ENCODE peak calls at places on chromosome 11, in nine cellular contexts. C, F, I, D, U, O, G, N and J are unnamed samples.

GRCh38 chr11:88618716-88619462 is 281.4 kb upstream of the CTSC start:
- DNase-seq in C (no peak), F (no peak), I (no peak), D (no peak), U (no peak), O (no peak), G (no peak), N (no peak), J (no peak)

GRCh38 chr11:14358729-14359439 is at the start of gene RRAS2:
- DNase-seq in C (peak; percentile 65), F (peak; percentile 80), I (peak; percentile 65), D (peak; percentile 81), U (peak; percentile 70), O (peak; percentile 53), G (peak; percentile 91), N (no peak), J (peak; percentile 85)

GRCh38 chr11:33868646-33869461 is 23.0 kb downstream of the LMO2 start:
- DNase-seq in C (no peak), F (no peak), I (no peak), D (no peak), U (no peak), O (no peak), G (peak; percentile 76), N (no peak), J (no peak)

GRCh38 chr11:82750643-82751139 is 17.0 kb upstream of the FAM181B start:
- DNase-seq in C (peak; percentile 8), F (no peak), I (no peak), D (no peak), U (no peak), O (no peak), G (no peak), N (no peak), J (peak; percentile 27)

GRCh38 chr11:72812604-72812967 is 1.6 kb upstream of the ATG16L2 start:
- DNase-seq in C (no peak), F (no peak), I (no peak), D (no peak), U (no peak), O (no peak), G (no peak), N (no peak), J (no peak)

GRCh38 chr11:129620705-129621104 is 194.9 kb upstream of the TMEM45B start:
- DNase-seq in C (no peak), F (no peak), I (no peak), D (peak; percentile 41), U (no peak), O (no peak), G (no peak), N (no peak), J (peak; percentile 92)

GRCh38 chr11:117411736-117412135 is 84.1 kb downstream of the CEP164 start:
- DNase-seq in C (no peak), F (no peak), I (no peak), D (no peak), U (no peak), O (no peak), G (no peak), N (no peak), J (no peak)

GRCh38 chr11:8207080-8208000 is 38.5 kb upstream of the RIC3 start:
- DNase-seq in C (no peak), F (no peak), I (peak; percentile 22), D (no peak), U (peak; percentile 8), O (no peak), G (no peak), N (no peak), J (no peak)

GRCh38 chr11:68659158-68659921 is 25.0 kb upstream of the GAL start:
- DNase-seq in C (no peak), F (peak; percentile 66), I (peak; percentile 97), D (peak; percentile 100), U (peak; percentile 83), O (peak; percentile 98), G (peak; percentile 85), N (no peak), J (peak; percentile 72)

GRCh38 chr11:75344761-75345454 is 6.6 kb downstream of the ARRB1 start:
- DNase-seq in C (no peak), F (no peak), I (peak; percentile 74), D (no peak), U (no peak), O (no peak), G (no peak), N (no peak), J (no peak)

GRCh38 chr11:719214-720016 is 13.4 kb downstream of the EPS8L2 start:
- DNase-seq in C (no peak), F (no peak), I (no peak), D (no peak), U (no peak), O (no peak), G (no peak), N (no peak), J (no peak)

GRCh38 chr11:75004215-75004614 is 15.5 kb downstream of the NEU3 start:
- DNase-seq in C (no peak), F (no peak), I (no peak), D (no peak), U (no peak), O (no peak), G (no peak), N (no peak), J (no peak)

GRCh38 chr11:33893711-33894401 is 2.0 kb upstream of the LMO2 start:
- DNase-seq in C (peak; percentile 98), F (no peak), I (no peak), D (peak; percentile 8), U (no peak), O (peak; percentile 21), G (no peak), N (peak; percentile 92), J (no peak)

GRCh38 chr11:71164186-71164585 is 88.2 kb downstream of the SHANK2 start:
- DNase-seq in C (no peak), F (no peak), I (no peak), D (no peak), U (no peak), O (no peak), G (no peak), N (no peak), J (no peak)

GRCh38 chr11:86978756-86979608 is 23.8 kb upstream of the FZD4 start:
- DNase-seq in C (peak; percentile 64), F (no peak), I (peak; percentile 65), D (peak; percentile 82), U (peak; percentile 41), O (peak; percentile 57), G (no peak), N (no peak), J (peak; percentile 58)

GRCh38 chr11:2699185-2699530 is 636 bp downstream of the KCNQ1OT1 start:
- DNase-seq in C (peak; percentile 30), F (peak; percentile 20), I (peak; percentile 9), D (peak; percentile 19), U (no peak), O (no peak), G (peak; percentile 83), N (no peak), J (peak; percentile 27)

GRCh38 chr11:34250732-34251639 is 106.8 kb downstream of the ABTB2 start:
- DNase-seq in C (peak; percentile 73), F (peak; percentile 50), I (peak; percentile 7), D (peak; percentile 28), U (peak; percentile 23), O (peak; percentile 29), G (no peak), N (peak; percentile 51), J (peak; percentile 95)

GRCh38 chr11:64284962-64285884 is at the start of gene GPR137:
- DNase-seq in C (peak; percentile 84), F (peak; percentile 88), I (peak; percentile 56), D (peak; percentile 65), U (peak; percentile 58), O (peak; percentile 40), G (peak; percentile 95), N (peak; percentile 69), J (peak; percentile 79)

GRCh38 chr11:59615637-59616395 is at the start of gene OSBP:
- DNase-seq in C (peak; percentile 100), F (peak; percentile 99), I (peak; percentile 100), D (peak; percentile 100), U (peak; percentile 100), O (peak; percentile 100), G (peak; percentile 99), N (peak; percentile 99), J (peak; percentile 100)
- TF ChIP-seq CTCF in C (no peak), F (peak; percentile 32), I (peak; percentile 9), D (no peak), U (no peak), O (no peak), G (no peak), N (no peak), J (no peak)

GRCh38 chr11:78039919-78040671 is 17.0 kb upstream of the KCTD14 start:
- DNase-seq in C (peak; percentile 76), F (peak; percentile 67), I (peak; percentile 85), D (peak; percentile 82), U (peak; percentile 88), O (peak; percentile 75), G (peak; percentile 91), N (no peak), J (peak; percentile 86)
- H3K4me3 ChIP-seq in C (peak overlapping the region; percentile 14), F (peak overlapping the region; percentile 36), I (no peak overlapping the region), D (no peak overlapping the region), U (peak overlapping the region; percentile 26), O (peak overlapping the region; percentile 27), G (peak overlapping the region; percentile 56), N (no peak overlapping the region), J (no peak overlapping the region)

DNA sequence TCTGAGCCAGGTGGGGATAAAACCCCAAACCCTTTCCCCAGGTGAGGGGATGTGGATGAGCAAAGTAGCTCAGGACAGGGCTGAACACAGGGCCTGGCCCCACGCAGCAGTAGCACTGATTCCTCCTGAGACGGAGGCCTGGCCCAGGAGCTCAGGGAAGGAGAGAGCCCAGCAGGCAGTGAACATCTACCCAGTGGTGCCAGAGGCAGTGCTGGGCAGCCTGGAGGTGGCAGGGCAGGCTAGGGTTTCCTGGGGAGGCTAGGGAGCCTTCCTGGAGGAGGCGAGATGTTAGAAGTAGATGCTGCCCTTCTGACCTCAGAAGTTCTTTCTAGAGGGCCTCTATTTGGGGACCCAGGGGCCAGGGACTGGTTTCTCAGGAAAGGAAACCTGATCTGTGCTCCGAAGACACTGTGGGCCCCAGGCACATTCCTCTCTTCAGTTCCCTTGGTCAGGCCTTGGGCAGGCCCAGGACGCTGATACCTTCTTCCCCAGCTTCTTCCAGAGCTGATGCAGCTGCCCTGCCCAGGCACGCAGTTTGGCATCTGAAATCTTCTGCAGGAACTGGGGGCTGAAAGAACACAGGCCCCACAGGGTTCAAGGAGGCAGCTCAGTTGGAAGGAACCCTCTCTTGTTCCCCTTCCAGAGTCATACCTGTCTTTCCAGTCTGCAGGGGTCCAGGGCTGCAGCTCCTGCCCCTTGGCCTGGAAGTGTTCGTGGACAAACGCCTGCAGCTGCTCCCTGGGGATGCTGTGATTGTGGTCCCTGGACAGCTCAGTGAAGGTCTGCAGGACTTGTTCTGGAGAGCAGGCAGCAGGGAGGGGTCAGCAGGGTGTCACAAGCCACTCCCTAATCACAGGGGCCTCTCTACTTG is 16.8 kb downstream of the TREH start:
- DNase-seq in C (no peak), F (no peak), I (no peak), D (no peak), U (no peak), O (no peak), G (no peak), N (no peak), J (peak; percentile 44)
- TF ChIP-seq CTCF in C (no peak), F (no peak), I (no peak), D (no peak), U (no peak), O (no peak), G (no peak), N (no peak), J (no peak)

GRCh38 chr11:131944709-131945108 is 574.3 kb downstream of the NTM start:
- DNase-seq in C (no peak), F (no peak), I (peak; percentile 68), D (peak; percentile 53), U (peak; percentile 60), O (no peak), G (no peak), N (no peak), J (no peak)
- H3K4me3 ChIP-seq in C (no peak overlapping the region), F (no peak overlapping the region), I (no peak overlapping the region), D (no peak overlapping the region), U (no peak overlapping the region), O (no peak overlapping the region), G (no peak overlapping the region), N (no peak overlapping the region), J (no peak overlapping the region)

GRCh38 chr11:9748361-9748970 is 84.6 kb downstream of the SWAP70 start:
- DNase-seq in C (peak; percentile 83), F (no peak), I (peak; percentile 79), D (peak; percentile 87), U (peak; percentile 78), O (peak; percentile 76), G (peak; percentile 85), N (peak; percentile 54), J (peak; percentile 74)
- TF ChIP-seq CTCF in C (peak; percentile 60), F (peak; percentile 81), I (peak; percentile 79), D (peak; percentile 78), U (peak; percentile 62), O (peak; percentile 88), G (peak; percentile 78), N (peak; percentile 94), J (peak; percentile 78)